ENCODE peak calls at places on chromosomes 13 and 19, in four cellular contexts. F is COR-L47, Q is KBM-7, W is GM03348. V is an unnamed sample.

GRCh38 chr19:38304866-38305429 is 897 bp downstream of the C19orf33 start:
- DNase-seq in F (peak), Q (no peak), W (no peak), V (no peak)

GRCh38 chr19:39106201-39106600 is 19.4 kb upstream of the PAK4 start:
- DNase-seq in F (no peak), Q (no peak), W (no peak), V (no peak)

GRCh38 chr13:36154567-36155231 is 23.5 kb upstream of the DCLK1 start:
- DNase-seq in F (no peak), Q (no peak), W (peak), V (no peak)

GRCh38 chr13:83740622-83741021 is 141.7 kb downstream of the SLITRK1 start:
- DNase-seq in F (no peak), Q (no peak), W (no peak), V (no peak)

GRCh38 chr13:80527400-80527799 is 186.5 kb upstream of the SPRY2 start:
- DNase-seq in F (no peak), Q (no peak), W (no peak), V (no peak)

GRCh38 chr19:1534972-1535371 is 11.1 kb downstream of the PLK5 start:
- DNase-seq in F (no peak), Q (no peak), W (no peak), V (no peak)

GRCh38 chr19:57672466-57672865 is 3.7 kb downstream of the ZSCAN4 start:
- DNase-seq in F (no peak), Q (no peak), W (no peak), V (no peak)

GRCh38 chr19:55638864-55639359 is 1.9 kb upstream of the ZNF580 start:
- DNase-seq in F (peak), Q (peak), W (no peak), V (peak)

GRCh38 chr13:79692846-79693245 is 211.9 kb downstream of the NDFIP2 start:
- DNase-seq in F (no peak), Q (no peak), W (peak), V (no peak)

GRCh38 chr13:114203536-114203935 is 24.5 kb downstream of the CFAP97D2 start:
- DNase-seq in F (no peak), Q (peak), W (no peak), V (no peak)

GRCh38 chr13:38824342-38824741 is 137.5 kb downstream of the FREM2 start:
- DNase-seq in F (no peak), Q (no peak), W (no peak), V (peak)

GRCh38 chr13:97122381-97122996 is 99.6 kb upstream of the MBNL2 start:
- DNase-seq in F (peak), Q (no peak), W (peak), V (no peak)

GRCh38 chr19:39422020-39422419 is 9.6 kb downstream of the PLEKHG2 start:
- DNase-seq in F (no peak), Q (no peak), W (no peak), V (no peak)

GRCh38 chr19:14619404-14619803 is 36.5 kb downstream of the CLEC17A start:
- DNase-seq in F (no peak), Q (no peak), W (no peak), V (no peak)